ENCODE peak calls at places on chromosomes 1 and 21, in six cellular contexts. J, M, H, A, K and V are unnamed samples.

GRCh38 chr1:34419662-34420061 is 243.0 kb downstream of the C1orf94 start:
- DNase-seq in K (no peak), M (no peak), J (peak), H (no peak), A (no peak), V (no peak)

GRCh38 chr1:200873671-200874397 is 1.1 kb downstream of the GPR25 start:
- DNase-seq in A (no peak), M (no peak), K (no peak), H (no peak), J (peak), V (no peak)

GRCh38 chr1:218165687-218166088 is 119.4 kb upstream of the RRP15 start:
- DNase-seq in J (no peak), H (no peak), K (no peak), M (no peak), A (no peak), V (no peak)

GRCh38 chr1:67708606-67709005 is 23.6 kb downstream of the GADD45A start:
- DNase-seq in K (no peak), H (no peak), A (no peak), J (no peak), M (peak), V (no peak)

GRCh38 chr1:115262886-115263285 is 75.2 kb downstream of the NGF start:
- DNase-seq in M (no peak), K (no peak), A (no peak), J (no peak), H (no peak), V (no peak)

GRCh38 chr1:180234369-180235076 is 4.5 kb downstream of the LHX4 start:
- DNase-seq in K (no peak), H (no peak), A (peak), J (peak), M (peak), V (no peak)

GRCh38 chr1:80258659-80259058 is 1252.1 kb upstream of the ADGRL4 start:
- DNase-seq in H (no peak), A (no peak), K (peak), M (no peak), J (peak), V (peak)

GRCh38 chr1:10678852-10679251 is 117.6 kb downstream of the CASZ1 start:
- DNase-seq in J (no peak), A (no peak), M (no peak), K (no peak), H (no peak), V (no peak)

GRCh38 chr1:207831517-207832327 is 79.2 kb downstream of the CD34 start:
- DNase-seq in J (no peak), K (peak), H (no peak), A (peak), M (peak), V (peak)

GRCh38 chr1:66925944-66926343 is 1.2 kb downstream of the MIER1 start:
- DNase-seq in M (no peak), J (peak), A (no peak), H (no peak), K (no peak), V (no peak)

GRCh38 chr1:15353839-15354579 is 55.7 kb upstream of the EFHD2 start:
- DNase-seq in M (no peak), J (no peak), H (no peak), K (no peak), A (no peak), V (no peak)

GRCh38 chr1:167665469-167665868 is 35.4 kb downstream of the RCSD1 start:
- DNase-seq in M (no peak), J (no peak), A (no peak), H (no peak), K (peak), V (no peak)

GRCh38 chr1:11473635-11474034 is 5.3 kb upstream of the DISP3 start:
- DNase-seq in M (no peak), J (peak), A (no peak), H (no peak), K (peak), V (no peak)

GRCh38 chr1:57874426-57874825 is 450.6 kb upstream of the DAB1 start:
- DNase-seq in A (no peak), J (no peak), H (no peak), K (no peak), M (no peak), V (no peak)

GRCh38 chr1:21935393-21935804 is 1.7 kb downstream of the HSPG2 start:
- DNase-seq in H (no peak), K (peak), A (no peak), J (no peak), M (no peak), V (no peak)

GRCh38 chr21:44711327-44712202 is at the start of gene TSPEAR:
- DNase-seq in K (no peak), H (no peak), J (peak), M (peak), A (peak), V (no peak)

GRCh38 chr1:53660666-53661065 is 78.3 kb downstream of the GLIS1 start:
- DNase-seq in H (no peak), A (no peak), J (no peak), K (no peak), M (no peak), V (no peak)

GRCh38 chr1:18701183-18701582 is 70.5 kb downstream of the PAX7 start:
- DNase-seq in M (no peak), J (no peak), K (no peak), A (no peak), H (no peak), V (no peak)

GRCh38 chr1:31111290-31111951 is 45.9 kb upstream of the PUM1 start:
- DNase-seq in J (peak), M (peak), H (peak), A (peak), K (peak), V (peak)

GRCh38 chr1:22105611-22106207 is 37.2 kb downstream of the WNT4 start:
- DNase-seq in M (no peak), K (peak), A (no peak), J (peak), H (peak), V (no peak)

GRCh38 chr1:9602794-9603167 is 14.1 kb downstream of the TMEM201 start:
- DNase-seq in A (no peak), J (no peak), M (no peak), H (no peak), K (no peak), V (no peak)

GRCh38 chr1:1955651-1956094 is 36.6 kb upstream of the TMEM52 start:
- DNase-seq in K (no peak), J (no peak), M (no peak), A (no peak), H (no peak), V (no peak)

GRCh38 chr1:180948357-180948756 is 35.7 kb downstream of the KIAA1614 start:
- DNase-seq in J (no peak), A (no peak), K (no peak), H (no peak), M (no peak), V (no peak)

GRCh38 chr1:182301467-182302198 is 90.0 kb downstream of the GLUL start:
- DNase-seq in K (peak), J (peak), A (no peak), M (peak), H (peak), V (peak)

GRCh38 chr1:36203554-36204346 is 20.5 kb upstream of the THRAP3 start:
- DNase-seq in A (peak), H (no peak), M (no peak), K (peak), J (no peak), V (no peak)

GRCh38 chr1:13582713-13583443 is 754 bp upstream of the PDPN start:
- DNase-seq in J (peak), H (no peak), M (no peak), A (peak), K (no peak), V (no peak)
- H3K27ac ChIP-seq in J (peak), H (no peak), M (no peak), A (no peak), K (no peak), V (no peak)

DNA sequence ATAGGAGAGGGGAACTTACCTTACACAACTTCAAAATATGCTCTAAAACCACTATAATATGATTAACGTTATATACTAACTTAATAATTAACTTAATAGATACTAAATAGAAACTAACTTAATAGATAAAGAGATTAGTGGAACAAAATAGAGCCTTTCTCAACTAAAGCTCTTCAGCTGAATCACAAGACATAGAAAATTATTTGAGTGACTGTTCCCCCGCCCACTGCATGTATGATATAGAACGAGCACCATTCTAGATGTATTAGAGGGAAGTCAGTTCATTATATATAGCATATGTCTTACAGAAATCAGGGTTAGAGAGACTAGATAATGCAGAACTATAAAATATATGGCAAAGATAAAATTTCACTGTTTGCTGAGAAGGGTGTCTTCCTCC is 16.3 kb downstream of the LYPLAL1 start:
- DNase-seq in J (no peak), M (no peak), H (no peak), A (no peak), K (no peak), V (no peak)
- H3K27ac ChIP-seq in J (no peak), M (no peak), H (no peak), A (peak), K (no peak), V (no peak)

DNA sequence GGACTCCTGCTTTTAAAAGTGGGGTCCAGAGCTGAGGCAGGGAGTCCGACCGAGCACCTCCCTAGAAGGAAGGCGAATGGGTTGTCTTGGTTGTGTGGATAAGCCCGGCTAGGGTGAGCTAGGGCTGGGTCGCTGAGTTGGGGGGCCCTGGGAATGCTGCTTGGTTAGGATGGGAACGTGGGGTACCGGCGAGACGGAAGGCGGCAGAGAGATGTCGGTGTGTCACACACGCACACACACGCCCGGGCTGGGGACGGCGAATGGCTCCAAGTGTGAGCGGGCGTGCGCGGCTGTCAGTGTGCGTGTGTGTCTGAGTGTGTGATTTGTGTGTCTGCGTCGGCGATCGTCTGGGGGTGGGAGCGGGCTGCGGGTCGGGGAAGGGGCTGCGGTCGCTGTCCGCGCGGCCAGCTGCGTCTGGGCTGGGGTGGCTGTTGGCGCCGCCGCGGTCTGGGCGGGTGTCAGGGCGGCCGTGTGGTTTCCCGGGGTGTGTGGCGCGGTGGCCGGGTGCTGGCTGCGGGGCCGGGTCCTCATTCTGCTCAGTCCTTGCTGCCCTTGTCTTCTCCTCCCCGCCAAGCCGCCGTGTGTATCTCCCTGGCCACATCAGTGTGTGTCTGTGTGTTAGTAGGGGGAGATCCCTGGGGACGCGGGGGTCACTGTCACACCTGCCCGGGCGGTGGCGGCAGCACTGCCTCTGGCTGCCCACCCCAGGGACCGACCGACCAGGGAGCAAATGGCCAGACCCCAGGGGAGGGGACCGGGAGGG is 1.0 kb downstream of the EFNA3 start:
- DNase-seq in H (no peak), J (no peak), K (no peak), A (no peak), M (no peak), V (no peak)
- H3K27ac ChIP-seq in H (no peak), J (no peak), K (no peak), A (no peak), M (no peak), V (no peak)

DNA sequence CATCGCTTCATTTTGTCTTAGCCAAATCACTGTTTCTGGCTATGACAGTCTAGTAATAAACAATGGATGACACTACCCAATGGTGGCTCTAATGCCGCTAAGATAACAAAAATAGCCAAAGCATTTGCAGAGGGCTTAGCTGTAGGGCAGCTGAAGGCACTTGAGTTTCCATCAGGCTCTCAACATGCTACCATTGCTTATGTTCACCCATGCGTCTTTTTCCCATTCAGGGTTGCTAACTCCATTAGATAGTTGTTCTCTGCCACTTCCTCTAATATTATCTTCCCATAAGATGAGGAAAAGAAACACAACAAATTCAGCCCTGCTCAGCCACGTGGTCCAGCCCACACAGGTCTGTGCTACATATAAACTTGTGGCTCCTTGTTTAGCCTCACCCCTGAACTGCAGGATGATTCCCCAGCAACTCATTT is 159.6 kb downstream of the TOMM20 start:
- DNase-seq in M (peak), J (no peak), A (no peak), K (no peak), H (no peak), V (no peak)
- H3K27ac ChIP-seq in M (peak), J (no peak), A (peak), K (no peak), H (peak), V (no peak)

DNA sequence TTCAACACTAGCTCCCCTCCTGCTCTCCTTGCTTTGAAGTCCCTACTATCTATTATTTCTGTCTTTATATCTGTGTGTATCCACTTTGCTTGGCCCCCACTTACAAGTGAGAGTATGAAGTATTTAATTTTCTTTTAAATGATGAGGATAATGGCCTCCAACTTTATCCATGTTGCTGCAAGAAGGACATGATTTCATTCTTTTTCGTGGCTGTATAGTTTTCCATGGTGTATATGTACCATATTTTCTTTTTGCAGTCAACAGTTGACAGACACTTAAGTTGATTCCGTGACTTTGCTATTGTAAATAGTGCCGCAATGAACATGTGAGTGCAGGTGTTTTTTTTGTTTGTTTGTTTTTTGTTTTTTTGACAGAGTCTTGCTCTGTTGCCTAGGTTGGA is 365.6 kb downstream of the ZP4 start:
- DNase-seq in J (no peak), H (no peak), A (no peak), K (no peak), M (no peak), V (no peak)
- H3K27ac ChIP-seq in J (no peak), H (no peak), A (no peak), K (no peak), M (no peak), V (no peak)

GRCh38 chr1:82269466-82269865 is 468.7 kb downstream of the ADGRL2 start:
- DNase-seq in H (no peak), J (no peak), M (no peak), A (no peak), K (peak), V (no peak)
- H3K27ac ChIP-seq in H (no peak), J (no peak), M (no peak), A (no peak), K (no peak), V (no peak)

GRCh38 chr1:61152066-61152465 is 69.7 kb downstream of the NFIA start:
- DNase-seq in J (no peak), A (no peak), H (no peak), M (no peak), K (no peak), V (no peak)
- H3K27ac ChIP-seq in J (no peak), A (peak), H (no peak), M (peak), K (no peak), V (no peak)

GRCh38 chr1:54956726-54957125 is 23.7 kb upstream of the TMEM61 start:
- DNase-seq in H (no peak), J (no peak), M (no peak), K (no peak), A (no peak), V (no peak)
- H3K27ac ChIP-seq in H (no peak), J (no peak), M (no peak), K (no peak), A (no peak), V (no peak)

GRCh38 chr1:151147132-151147503 is 687 bp upstream of the SEMA6C start:
- DNase-seq in M (no peak), K (peak), J (no peak), A (no peak), H (no peak), V (no peak)
- H3K27ac ChIP-seq in M (peak), K (no peak), J (no peak), A (peak), H (no peak), V (peak)

GRCh38 chr1:109504974-109505373 is 4.6 kb downstream of the AMIGO1 start:
- DNase-seq in J (no peak), A (no peak), K (no peak), H (no peak), M (no peak), V (no peak)

GRCh38 chr1:109513110-109513702 is 3.7 kb upstream of the AMIGO1 start:
- DNase-seq in H (no peak), A (no peak), M (no peak), J (no peak), K (no peak), V (no peak)

GRCh38 chr1:109508001-109508872 is 1.3 kb downstream of the AMIGO1 start:
- DNase-seq in J (no peak), H (no peak), A (no peak), M (no peak), K (no peak), V (no peak)

GRCh38 chr1:109508873-109509175 is 703 bp downstream of the AMIGO1 start:
- DNase-seq in K (no peak), A (no peak), H (no peak), J (no peak), M (no peak), V (no peak)

GRCh38 chr1:109509176-109510134 is at the start of gene AMIGO1:
- DNase-seq in J (peak), M (peak), H (no peak), A (no peak), K (peak), V (no peak)
- H3K27ac ChIP-seq in J (no peak), M (peak), H (no peak), A (peak), K (no peak), V (no peak)